ENCODE peak calls at places on chromosomes 5 and 9, in six cellular contexts. U is gastrocnemius medialis; S is naive B cell; H is activated CD4-positive, alpha-beta T cell treated with anti-CD3 and anti-CD28 coated beads for 48 hours; F is GM23338; C is NCI-H1436. G is an unnamed sample.

GRCh38 chr5:107376546-107377276 is 294.0 kb downstream of the EFNA5 start:
- DNase-seq in U (no peak), S (no peak), H (no peak), F (no peak), C (no peak), G (no peak)

GRCh38 chr9:37229882-37230482 is 109.6 kb downstream of the ZCCHC7 start:
- DNase-seq in U (no peak), S (no peak), H (no peak), F (no peak), C (no peak), G (no peak)

GRCh38 chr5:154865466-154866184 is 7.2 kb downstream of the CNOT8 start:
- DNase-seq in U (no peak), S (no peak), H (no peak), F (no peak), C (no peak), G (no peak)

GRCh38 chr5:41788800-41789395 is 81.3 kb downstream of the OXCT1 start:
- DNase-seq in U (no peak), S (no peak), H (no peak), F (no peak), C (no peak), G (no peak)

GRCh38 chr5:88682797-88683496 is 200.0 kb downstream of the MEF2C start:
- DNase-seq in U (no peak), S (no peak), H (no peak), F (peak), C (no peak), G (no peak)

GRCh38 chr5:51033215-51033614 is 350.0 kb upstream of the ISL1 start:
- DNase-seq in U (no peak), S (no peak), H (no peak), F (no peak), C (no peak), G (peak)

GRCh38 chr9:136644593-136645342 is 17.9 kb upstream of the EGFL7 start:
- DNase-seq in U (peak), S (peak), H (peak), F (peak), C (no peak), G (peak)

GRCh38 chr9:107685901-107686300 is 196.3 kb upstream of the KLF4 start:
- DNase-seq in U (peak), S (no peak), H (no peak), F (no peak), C (peak), G (no peak)

GRCh38 chr5:149134778-149135169 is 6.5 kb upstream of the ABLIM3 start:
- DNase-seq in U (no peak), S (no peak), H (no peak), F (no peak), C (no peak), G (no peak)